ENCODE peak calls at places on chromosomes 13 and 19, in ten cellular contexts. One of them, this sample, is unnamed.

GRCh38 chr13:35388979-35389378 is 87.5 kb downstream of the MAB21L1 start:
- DNase-seq in gastrocnemius medialis: no peak
- DNase-seq in retinal pigment epithelial cell: no peak
- DNase-seq in AG09319: peak; percentile 22
- DNase-seq in nephron progenitor cell: no peak
- DNase-seq in Calu3: no peak
- DNase-seq in cardiac muscle cell: peak; percentile 47
- DNase-seq in fibroblast of lung: peak; percentile 64
- DNase-seq in mesothelial cell of epicardium: no peak
- DNase-seq in IMR-90: peak; percentile 3
- DNase-seq in this sample: no peak

GRCh38 chr13:44768775-44769578 is 192.8 kb upstream of the TSC22D1 start:
- DNase-seq in gastrocnemius medialis: no peak
- DNase-seq in retinal pigment epithelial cell: no peak
- DNase-seq in AG09319: no peak
- DNase-seq in nephron progenitor cell: no peak
- DNase-seq in Calu3: peak; percentile 5
- DNase-seq in cardiac muscle cell: peak; percentile 38
- DNase-seq in fibroblast of lung: no peak
- DNase-seq in mesothelial cell of epicardium: no peak
- DNase-seq in IMR-90: peak; percentile 46
- DNase-seq in this sample: no peak

GRCh38 chr19:54418030-54418929 is 3.0 kb downstream of the TTYH1 start:
- DNase-seq in gastrocnemius medialis: no peak
- DNase-seq in retinal pigment epithelial cell: no peak
- DNase-seq in AG09319: no peak
- DNase-seq in nephron progenitor cell: no peak
- DNase-seq in Calu3: no peak
- DNase-seq in cardiac muscle cell: peak; percentile 73
- DNase-seq in fibroblast of lung: no peak
- DNase-seq in mesothelial cell of epicardium: no peak
- DNase-seq in IMR-90: peak; percentile 19
- DNase-seq in this sample: peak; percentile 36

GRCh38 chr19:16334421-16334820 is 9.8 kb downstream of the KLF2 start:
- DNase-seq in gastrocnemius medialis: no peak
- DNase-seq in retinal pigment epithelial cell: no peak
- DNase-seq in AG09319: no peak
- DNase-seq in nephron progenitor cell: no peak
- DNase-seq in Calu3: no peak
- DNase-seq in cardiac muscle cell: no peak
- DNase-seq in fibroblast of lung: no peak
- DNase-seq in mesothelial cell of epicardium: no peak
- DNase-seq in IMR-90: no peak
- DNase-seq in this sample: no peak

GRCh38 chr19:12779162-12779993 is 4.0 kb upstream of the HOOK2 start:
- DNase-seq in gastrocnemius medialis: no peak
- DNase-seq in retinal pigment epithelial cell: no peak
- DNase-seq in AG09319: peak; percentile 49
- DNase-seq in nephron progenitor cell: no peak
- DNase-seq in Calu3: peak; percentile 9
- DNase-seq in cardiac muscle cell: peak; percentile 96
- DNase-seq in fibroblast of lung: peak; percentile 93
- DNase-seq in mesothelial cell of epicardium: no peak
- DNase-seq in IMR-90: peak; percentile 77
- DNase-seq in this sample: no peak

GRCh38 chr13:25232937-25233515 is 54.3 kb downstream of the MTMR6 start:
- DNase-seq in gastrocnemius medialis: no peak
- DNase-seq in retinal pigment epithelial cell: peak; percentile 12
- DNase-seq in AG09319: no peak
- DNase-seq in nephron progenitor cell: no peak
- DNase-seq in Calu3: no peak
- DNase-seq in cardiac muscle cell: peak; percentile 53
- DNase-seq in fibroblast of lung: peak; percentile 43
- DNase-seq in mesothelial cell of epicardium: no peak
- DNase-seq in IMR-90: peak; percentile 21
- DNase-seq in this sample: no peak

GRCh38 chr13:26473571-26474230 is 83.8 kb upstream of the WASF3 start:
- DNase-seq in gastrocnemius medialis: no peak
- DNase-seq in retinal pigment epithelial cell: no peak
- DNase-seq in AG09319: no peak
- DNase-seq in nephron progenitor cell: no peak
- DNase-seq in Calu3: no peak
- DNase-seq in cardiac muscle cell: no peak
- DNase-seq in fibroblast of lung: no peak
- DNase-seq in mesothelial cell of epicardium: no peak
- DNase-seq in IMR-90: no peak
- DNase-seq in this sample: no peak

GRCh38 chr13:105363747-105364177 is 1171.7 kb downstream of the EFNB2 start:
- DNase-seq in gastrocnemius medialis: no peak
- DNase-seq in retinal pigment epithelial cell: no peak
- DNase-seq in AG09319: no peak
- DNase-seq in nephron progenitor cell: no peak
- DNase-seq in Calu3: no peak
- DNase-seq in cardiac muscle cell: peak; percentile 17
- DNase-seq in fibroblast of lung: peak; percentile 6
- DNase-seq in mesothelial cell of epicardium: no peak
- DNase-seq in IMR-90: no peak
- DNase-seq in this sample: no peak

GRCh38 chr13:60169239-60170031 is 5.7 kb upstream of the DIAPH3 start:
- DNase-seq in gastrocnemius medialis: no peak
- DNase-seq in retinal pigment epithelial cell: no peak
- DNase-seq in AG09319: no peak
- DNase-seq in nephron progenitor cell: no peak
- DNase-seq in Calu3: no peak
- DNase-seq in cardiac muscle cell: no peak
- DNase-seq in fibroblast of lung: no peak
- DNase-seq in mesothelial cell of epicardium: no peak
- DNase-seq in IMR-90: no peak
- DNase-seq in this sample: no peak

GRCh38 chr19:35042056-35042730 is 672 bp downstream of the HPN start:
- DNase-seq in gastrocnemius medialis: no peak
- DNase-seq in retinal pigment epithelial cell: no peak
- DNase-seq in AG09319: no peak
- DNase-seq in nephron progenitor cell: no peak
- DNase-seq in Calu3: no peak
- DNase-seq in cardiac muscle cell: no peak
- DNase-seq in fibroblast of lung: no peak
- DNase-seq in mesothelial cell of epicardium: no peak
- DNase-seq in IMR-90: no peak
- DNase-seq in this sample: no peak

GRCh38 chr13:76387561-76387960 is 498.6 kb downstream of the KCTD12 start:
- DNase-seq in gastrocnemius medialis: no peak
- DNase-seq in retinal pigment epithelial cell: no peak
- DNase-seq in AG09319: no peak
- DNase-seq in nephron progenitor cell: no peak
- DNase-seq in Calu3: no peak
- DNase-seq in cardiac muscle cell: no peak
- DNase-seq in fibroblast of lung: no peak
- DNase-seq in mesothelial cell of epicardium: no peak
- DNase-seq in IMR-90: no peak
- DNase-seq in this sample: no peak

GRCh38 chr19:58328999-58329398 is 2.2 kb downstream of the ZSCAN22 start:
- DNase-seq in gastrocnemius medialis: no peak
- DNase-seq in retinal pigment epithelial cell: no peak
- DNase-seq in AG09319: no peak
- DNase-seq in nephron progenitor cell: peak; percentile 70
- DNase-seq in Calu3: peak; percentile 30
- DNase-seq in cardiac muscle cell: no peak
- DNase-seq in fibroblast of lung: no peak
- DNase-seq in mesothelial cell of epicardium: no peak
- DNase-seq in IMR-90: no peak
- DNase-seq in this sample: no peak

GRCh38 chr19:14673088-14673487 is 1.6 kb downstream of the ADGRE3 start:
- DNase-seq in gastrocnemius medialis: no peak
- DNase-seq in retinal pigment epithelial cell: no peak
- DNase-seq in AG09319: no peak
- DNase-seq in nephron progenitor cell: no peak
- DNase-seq in Calu3: no peak
- DNase-seq in cardiac muscle cell: no peak
- DNase-seq in fibroblast of lung: no peak
- DNase-seq in mesothelial cell of epicardium: no peak
- DNase-seq in IMR-90: no peak
- DNase-seq in this sample: no peak

GRCh38 chr13:51453959-51454703 is 1.3 kb upstream of the INTS6 start:
- DNase-seq in gastrocnemius medialis: no peak
- DNase-seq in retinal pigment epithelial cell: no peak
- DNase-seq in AG09319: no peak
- DNase-seq in nephron progenitor cell: peak; percentile 27
- DNase-seq in Calu3: no peak
- DNase-seq in cardiac muscle cell: no peak
- DNase-seq in fibroblast of lung: no peak
- DNase-seq in mesothelial cell of epicardium: no peak
- DNase-seq in IMR-90: peak; percentile 6
- DNase-seq in this sample: no peak

GRCh38 chr13:49580980-49581680 is 4.2 kb downstream of the RCBTB1 start:
- DNase-seq in gastrocnemius medialis: no peak
- DNase-seq in retinal pigment epithelial cell: no peak
- DNase-seq in AG09319: no peak
- DNase-seq in nephron progenitor cell: no peak
- DNase-seq in Calu3: no peak
- DNase-seq in cardiac muscle cell: no peak
- DNase-seq in fibroblast of lung: no peak
- DNase-seq in mesothelial cell of epicardium: no peak
- DNase-seq in IMR-90: no peak
- DNase-seq in this sample: no peak

GRCh38 chr19:13020002-13020414 is 24.7 kb downstream of the NFIX start:
- DNase-seq in gastrocnemius medialis: no peak
- DNase-seq in retinal pigment epithelial cell: no peak
- DNase-seq in AG09319: no peak
- DNase-seq in nephron progenitor cell: no peak
- DNase-seq in Calu3: no peak
- DNase-seq in cardiac muscle cell: no peak
- DNase-seq in fibroblast of lung: no peak
- DNase-seq in mesothelial cell of epicardium: no peak
- DNase-seq in IMR-90: peak; percentile 34
- DNase-seq in this sample: no peak

GRCh38 chr13:111513766-111514611 is 193.5 kb downstream of the TEX29 start:
- DNase-seq in gastrocnemius medialis: no peak
- DNase-seq in retinal pigment epithelial cell: no peak
- DNase-seq in AG09319: no peak
- DNase-seq in nephron progenitor cell: no peak
- DNase-seq in Calu3: no peak
- DNase-seq in cardiac muscle cell: no peak
- DNase-seq in fibroblast of lung: no peak
- DNase-seq in mesothelial cell of epicardium: no peak
- DNase-seq in IMR-90: no peak
- DNase-seq in this sample: no peak

GRCh38 chr19:49812997-49813861 is at the start of gene FUZ:
- DNase-seq in gastrocnemius medialis: peak; percentile 97
- DNase-seq in retinal pigment epithelial cell: peak; percentile 97
- DNase-seq in AG09319: peak; percentile 96
- DNase-seq in nephron progenitor cell: peak; percentile 91
- DNase-seq in Calu3: peak; percentile 93
- DNase-seq in cardiac muscle cell: peak; percentile 99
- DNase-seq in fibroblast of lung: peak; percentile 99
- DNase-seq in mesothelial cell of epicardium: peak; percentile 86
- DNase-seq in IMR-90: peak; percentile 99
- DNase-seq in this sample: peak; percentile 88
- TF ChIP-seq CTCF in gastrocnemius medialis: peak; percentile 35
- TF ChIP-seq CTCF in retinal pigment epithelial cell: peak; percentile 45
- TF ChIP-seq CTCF in AG09319: peak; percentile 15
- TF ChIP-seq CTCF in nephron progenitor cell: no peak
- TF ChIP-seq CTCF in Calu3: no peak
- TF ChIP-seq CTCF in cardiac muscle cell: peak; percentile 41
- TF ChIP-seq CTCF in fibroblast of lung: peak; percentile 32
- TF ChIP-seq CTCF in mesothelial cell of epicardium: peak; percentile 27
- TF ChIP-seq CTCF in IMR-90: peak; percentile 39
- TF ChIP-seq CTCF in this sample: no peak

GRCh38 chr19:17389957-17390664 is 3.9 kb downstream of the CCDC194 start:
- DNase-seq in gastrocnemius medialis: no peak
- DNase-seq in retinal pigment epithelial cell: no peak
- DNase-seq in AG09319: no peak
- DNase-seq in nephron progenitor cell: no peak
- DNase-seq in Calu3: no peak
- DNase-seq in cardiac muscle cell: no peak
- DNase-seq in fibroblast of lung: no peak
- DNase-seq in mesothelial cell of epicardium: no peak
- DNase-seq in IMR-90: no peak
- DNase-seq in this sample: no peak
- TF ChIP-seq CTCF in gastrocnemius medialis: no peak
- TF ChIP-seq CTCF in retinal pigment epithelial cell: peak; percentile 25
- TF ChIP-seq CTCF in AG09319: no peak
- TF ChIP-seq CTCF in nephron progenitor cell: peak; percentile 10
- TF ChIP-seq CTCF in Calu3: no peak
- TF ChIP-seq CTCF in cardiac muscle cell: peak; percentile 15
- TF ChIP-seq CTCF in fibroblast of lung: no peak
- TF ChIP-seq CTCF in mesothelial cell of epicardium: peak; percentile 12
- TF ChIP-seq CTCF in IMR-90: peak; percentile 23
- TF ChIP-seq CTCF in this sample: no peak

GRCh38 chr19:18119243-18120105 is 21.9 kb downstream of the MAST3 start:
- DNase-seq in gastrocnemius medialis: no peak
- DNase-seq in retinal pigment epithelial cell: no peak
- DNase-seq in AG09319: no peak
- DNase-seq in nephron progenitor cell: no peak
- DNase-seq in Calu3: no peak
- DNase-seq in cardiac muscle cell: no peak
- DNase-seq in fibroblast of lung: no peak
- DNase-seq in mesothelial cell of epicardium: no peak
- DNase-seq in IMR-90: no peak
- DNase-seq in this sample: peak; percentile 32

GRCh38 chr19:18118420-18119242 is 21.1 kb downstream of the MAST3 start:
- DNase-seq in gastrocnemius medialis: no peak
- DNase-seq in retinal pigment epithelial cell: no peak
- DNase-seq in AG09319: no peak
- DNase-seq in nephron progenitor cell: no peak
- DNase-seq in Calu3: no peak
- DNase-seq in cardiac muscle cell: no peak
- DNase-seq in fibroblast of lung: peak; percentile 43
- DNase-seq in mesothelial cell of epicardium: no peak
- DNase-seq in IMR-90: peak; percentile 18
- DNase-seq in this sample: no peak

GRCh38 chr19:18117364-18117691 is 19.8 kb downstream of the MAST3 start:
- DNase-seq in gastrocnemius medialis: no peak
- DNase-seq in retinal pigment epithelial cell: no peak
- DNase-seq in AG09319: no peak
- DNase-seq in nephron progenitor cell: no peak
- DNase-seq in Calu3: no peak
- DNase-seq in cardiac muscle cell: no peak
- DNase-seq in fibroblast of lung: no peak
- DNase-seq in mesothelial cell of epicardium: no peak
- DNase-seq in IMR-90: no peak
- DNase-seq in this sample: no peak

GRCh38 chr19:18120127-18120526 is 22.5 kb downstream of the MAST3 start:
- DNase-seq in gastrocnemius medialis: no peak
- DNase-seq in retinal pigment epithelial cell: no peak
- DNase-seq in AG09319: no peak
- DNase-seq in nephron progenitor cell: no peak
- DNase-seq in Calu3: no peak
- DNase-seq in cardiac muscle cell: no peak
- DNase-seq in fibroblast of lung: no peak
- DNase-seq in mesothelial cell of epicardium: no peak
- DNase-seq in IMR-90: no peak
- DNase-seq in this sample: no peak

GRCh38 chr19:18117692-18118378 is 20.3 kb downstream of the MAST3 start:
- DNase-seq in gastrocnemius medialis: peak; percentile 73
- DNase-seq in retinal pigment epithelial cell: peak; percentile 21
- DNase-seq in AG09319: peak; percentile 34
- DNase-seq in nephron progenitor cell: peak; percentile 98
- DNase-seq in Calu3: peak; percentile 90
- DNase-seq in cardiac muscle cell: peak; percentile 91
- DNase-seq in fibroblast of lung: peak; percentile 76
- DNase-seq in mesothelial cell of epicardium: peak; percentile 89
- DNase-seq in IMR-90: peak; percentile 73
- DNase-seq in this sample: peak; percentile 99
- TF ChIP-seq CTCF in gastrocnemius medialis: no peak
- TF ChIP-seq CTCF in retinal pigment epithelial cell: no peak
- TF ChIP-seq CTCF in AG09319: no peak
- TF ChIP-seq CTCF in nephron progenitor cell: no peak
- TF ChIP-seq CTCF in Calu3: no peak
- TF ChIP-seq CTCF in cardiac muscle cell: no peak
- TF ChIP-seq CTCF in fibroblast of lung: no peak
- TF ChIP-seq CTCF in mesothelial cell of epicardium: no peak
- TF ChIP-seq CTCF in IMR-90: peak; percentile 11
- TF ChIP-seq CTCF in this sample: no peak

GRCh38 chr13:96421314-96421713 is 331.4 kb downstream of the HS6ST3 start:
- DNase-seq in gastrocnemius medialis: no peak
- DNase-seq in retinal pigment epithelial cell: no peak
- DNase-seq in AG09319: no peak
- DNase-seq in nephron progenitor cell: no peak
- DNase-seq in Calu3: no peak
- DNase-seq in cardiac muscle cell: no peak
- DNase-seq in fibroblast of lung: no peak
- DNase-seq in mesothelial cell of epicardium: no peak
- DNase-seq in IMR-90: no peak
- DNase-seq in this sample: no peak
- TF ChIP-seq CTCF in gastrocnemius medialis: no peak
- TF ChIP-seq CTCF in retinal pigment epithelial cell: no peak
- TF ChIP-seq CTCF in AG09319: no peak
- TF ChIP-seq CTCF in nephron progenitor cell: no peak
- TF ChIP-seq CTCF in Calu3: no peak
- TF ChIP-seq CTCF in cardiac muscle cell: no peak
- TF ChIP-seq CTCF in fibroblast of lung: no peak
- TF ChIP-seq CTCF in mesothelial cell of epicardium: no peak
- TF ChIP-seq CTCF in IMR-90: no peak
- TF ChIP-seq CTCF in this sample: no peak

This sample was measured in natural killer cell.